ENCODE peak calls at places on chromosomes 3 and 15, in seven cellular contexts. J is transverse colon, B is K562, X is psoas muscle, L is dorsolateral prefrontal cortex, W is mammary epithelial cell, R is AG09309. A is an unnamed sample.

GRCh38 chr3:119601154-119601553 is 3.5 kb downstream of the PLA1A start:
- DNase-seq in J (no peak), B (no peak), X (no peak), L (no peak), W (no peak), R (no peak), A (no peak)

GRCh38 chr3:129618186-129618820 is 11.8 kb upstream of the PLXND1 start:
- DNase-seq in J (no peak), B (no peak), X (no peak), L (peak), W (no peak), R (no peak), A (no peak)

GRCh38 chr15:85289677-85290365 is 90.6 kb upstream of the AKAP13 start:
- DNase-seq in J (peak), B (no peak), X (peak), L (no peak), W (peak), R (peak), A (no peak)

GRCh38 chr3:184154909-184155643 is at the start of gene DVL3:
- DNase-seq in J (peak), B (peak), X (peak), L (peak), W (peak), R (no peak), A (no peak)

GRCh38 chr3:190130700-190131099 is 10.0 kb upstream of the P3H2 start:
- DNase-seq in J (no peak), B (no peak), X (no peak), L (no peak), W (no peak), R (no peak), A (no peak)

GRCh38 chr3:102206506-102207145 is 228.2 kb upstream of the ZPLD1 start:
- DNase-seq in J (peak), B (no peak), X (peak), L (no peak), W (peak), R (peak), A (no peak)

GRCh38 chr15:64151727-64152506 is at the start of gene SNX22:
- DNase-seq in J (peak), B (no peak), X (peak), L (no peak), W (no peak), R (no peak), A (no peak)

GRCh38 chr15:70186152-70186551 is 88.4 kb upstream of the TLE3 start:
- DNase-seq in J (no peak), B (no peak), X (no peak), L (no peak), W (no peak), R (no peak), A (no peak)

GRCh38 chr3:181402347-181402746 is 309.4 kb upstream of the SOX2 start:
- DNase-seq in J (peak), B (no peak), X (no peak), L (no peak), W (no peak), R (no peak), A (no peak)

GRCh38 chr15:74317820-74318375 is 49.5 kb downstream of the CYP11A1 start:
- DNase-seq in J (peak), B (no peak), X (peak), L (no peak), W (no peak), R (peak), A (peak)

GRCh38 chr3:125061170-125061569 is 5.4 kb upstream of the HEG1 start:
- DNase-seq in J (no peak), B (no peak), X (peak), L (no peak), W (no peak), R (no peak), A (no peak)

GRCh38 chr3:168545591-168545990 is 449.9 kb upstream of the GOLIM4 start:
- DNase-seq in J (no peak), B (no peak), X (no peak), L (no peak), W (no peak), R (no peak), A (no peak)

GRCh38 chr3:133869601-133870000 is 26.1 kb downstream of the RAB6B start:
- DNase-seq in J (no peak), B (no peak), X (no peak), L (no peak), W (no peak), R (no peak), A (no peak)

GRCh38 chr15:100520132-100520921 is 8.4 kb downstream of the CERS3 start:
- DNase-seq in J (no peak), B (no peak), X (no peak), L (no peak), W (no peak), R (no peak), A (no peak)

GRCh38 chr3:170142373-170142772 is 39.2 kb downstream of the PHC3 start:
- DNase-seq in J (no peak), B (no peak), X (no peak), L (no peak), W (no peak), R (no peak), A (no peak)

GRCh38 chr3:176526194-176526593 is 671.1 kb downstream of the TBL1XR1 start:
- DNase-seq in J (no peak), B (no peak), X (no peak), L (no peak), W (no peak), R (no peak), A (no peak)

GRCh38 chr3:105793040-105793439 is 75.8 kb downstream of the CBLB start:
- DNase-seq in J (no peak), B (no peak), X (no peak), L (no peak), W (no peak), R (no peak), A (no peak)

GRCh38 chr15:89218531-89218930 is 2.8 kb downstream of the RLBP1 start:
- DNase-seq in J (no peak), B (no peak), X (no peak), L (no peak), W (no peak), R (no peak), A (no peak)
- TF ChIP-seq CTCF in J (no peak), B (no peak), X (no peak), L (no peak), W (no peak), R (no peak), A (no peak)

GRCh38 chr3:115787818-115788217 is 164.5 kb downstream of the GAP43 start:
- DNase-seq in J (no peak), B (no peak), X (no peak), L (no peak), W (no peak), R (no peak), A (no peak)

GRCh38 chr3:115785782-115786181 is 162.5 kb downstream of the GAP43 start:
- DNase-seq in J (no peak), B (no peak), X (no peak), L (no peak), W (no peak), R (no peak), A (no peak)

GRCh38 chr3:115790759-115791158 is 167.4 kb downstream of the GAP43 start:
- DNase-seq in J (no peak), B (peak), X (no peak), L (no peak), W (peak), R (peak), A (peak)

GRCh38 chr3:115789480-115789879 is 166.2 kb downstream of the GAP43 start:
- DNase-seq in J (no peak), B (no peak), X (no peak), L (no peak), W (no peak), R (no peak), A (no peak)

DNA sequence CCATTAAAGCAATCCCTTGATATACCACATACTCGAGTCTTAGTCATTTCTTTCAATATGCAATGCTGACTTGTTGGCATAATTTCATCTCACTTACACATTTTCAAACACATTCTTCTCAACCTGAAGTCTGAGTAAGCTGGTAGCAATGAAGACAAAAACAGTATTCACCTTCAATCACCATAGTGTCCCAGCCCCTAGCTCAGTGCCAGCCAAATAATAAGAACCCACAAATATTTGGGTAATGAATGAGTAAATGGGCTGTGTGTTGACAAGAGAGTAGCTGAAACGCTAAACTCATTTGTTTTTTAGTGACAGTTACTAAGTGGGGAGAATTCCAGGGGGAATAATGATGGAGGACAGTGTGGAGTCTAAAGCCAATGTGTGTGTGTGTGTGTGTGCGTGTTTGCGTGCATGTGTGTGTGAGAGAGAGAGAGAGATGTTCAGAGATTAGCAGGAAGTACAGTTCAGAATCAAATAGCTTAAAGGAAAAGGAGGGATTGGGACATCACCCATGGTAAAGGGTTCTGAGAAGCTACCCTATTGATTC is 165.7 kb downstream of the GAP43 start:
- DNase-seq in J (no peak), B (no peak), X (no peak), L (no peak), W (peak), R (peak), A (peak)
- H3K4me3 ChIP-seq in J (no peak), B (no peak), X (no peak), L (no peak), W (no peak), R (no peak), A (no peak)

GRCh38 chr15:71596672-71597071 is 213.7 kb upstream of the NR2E3 start:
- DNase-seq in J (peak), B (no peak), X (peak), L (no peak), W (no peak), R (no peak), A (no peak)
- TF ChIP-seq CTCF in J (no peak), B (no peak), X (no peak), L (no peak), W (no peak), R (no peak), A (no peak)

GRCh38 chr15:50506121-50506520 is 40.3 kb downstream of the USP50 start:
- DNase-seq in J (no peak), B (no peak), X (no peak), L (no peak), W (no peak), R (no peak), A (no peak)
- H3K4me3 ChIP-seq in J (no peak), B (no peak), X (no peak), L (no peak), W (no peak), R (no peak), A (no peak)

GRCh38 chr3:126737527-126737926 is 33.5 kb downstream of the CHCHD6 start:
- DNase-seq in J (no peak), B (peak), X (no peak), L (no peak), W (no peak), R (no peak), A (no peak)
- TF ChIP-seq CTCF in J (no peak), B (peak), X (no peak), L (no peak), W (peak), R (peak), A (peak)

GRCh38 chr15:60720084-60720483 is 241.1 kb upstream of the ICE2 start:
- DNase-seq in J (no peak), B (peak), X (no peak), L (no peak), W (no peak), R (no peak), A (no peak)

GRCh38 chr15:60720493-60721231 is 241.7 kb upstream of the ICE2 start:
- DNase-seq in J (no peak), B (no peak), X (no peak), L (no peak), W (no peak), R (no peak), A (no peak)

GRCh38 chr15:60722328-60723112 is 243.6 kb upstream of the ICE2 start:
- DNase-seq in J (no peak), B (no peak), X (no peak), L (no peak), W (no peak), R (no peak), A (no peak)

GRCh38 chr15:60721706-60722105 is 242.8 kb upstream of the ICE2 start:
- DNase-seq in J (no peak), B (no peak), X (no peak), L (no peak), W (peak), R (no peak), A (peak)

GRCh38 chr15:60721232-60721576 is 242.3 kb upstream of the ICE2 start:
- DNase-seq in J (no peak), B (no peak), X (no peak), L (no peak), W (no peak), R (no peak), A (no peak)
- H3K4me3 ChIP-seq in J (no peak), B (no peak), X (no peak), L (no peak), W (no peak), R (no peak), A (no peak)

DNA sequence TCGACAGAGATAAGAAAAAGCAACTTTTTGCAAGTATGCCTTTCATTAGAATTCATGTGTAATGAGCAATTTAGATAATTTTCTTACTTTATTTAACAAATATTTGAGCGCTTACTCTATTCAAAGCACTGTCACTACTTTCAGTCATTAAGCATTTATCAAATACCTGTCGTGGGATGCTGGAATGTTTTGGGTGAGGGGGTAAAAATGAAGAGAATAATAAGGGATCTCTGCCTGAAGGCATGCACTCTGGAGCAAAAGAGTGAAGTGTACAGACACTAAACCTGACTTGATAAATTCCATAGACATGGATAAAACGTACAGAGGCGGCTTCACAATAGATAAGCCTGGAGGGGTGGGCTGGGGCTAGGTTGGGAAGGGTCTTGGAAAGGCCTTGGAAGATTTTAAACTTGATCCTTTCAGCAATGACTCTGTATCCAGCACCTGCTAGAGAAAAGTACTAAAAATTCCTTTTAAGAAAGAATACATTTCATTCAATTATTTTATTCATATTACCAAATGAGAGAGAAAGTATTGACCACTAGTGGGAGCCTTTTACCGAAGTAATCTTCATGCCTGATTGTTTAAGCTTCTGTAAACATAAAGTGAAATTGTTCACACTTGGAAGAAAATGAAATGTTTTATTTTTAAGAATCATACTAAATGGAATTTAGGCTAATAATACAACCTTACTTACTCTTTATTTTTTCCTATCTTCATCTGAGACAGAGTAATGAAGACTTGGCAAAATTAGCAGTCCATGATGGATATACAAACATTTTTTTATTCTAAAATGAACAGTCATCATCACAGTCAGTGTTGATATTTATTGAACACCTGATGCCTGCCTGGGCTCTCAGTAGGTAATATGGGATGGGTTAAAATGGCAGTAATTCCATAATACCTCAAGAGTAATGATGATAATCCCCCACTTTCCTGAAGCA is 113.2 kb downstream of the PPP2R3A start:
- DNase-seq in J (no peak), B (peak), X (no peak), L (no peak), W (no peak), R (no peak), A (no peak)
- TF ChIP-seq CTCF in J (peak), B (peak), X (peak), L (peak), W (peak), R (peak), A (peak)

GRCh38 chr15:59998256-59999063 is 5.7 kb upstream of the FOXB1 start:
- DNase-seq in J (no peak), B (no peak), X (no peak), L (no peak), W (no peak), R (no peak), A (no peak)
- H3K4me3 ChIP-seq in J (no peak), B (no peak), X (no peak), L (no peak), W (no peak), R (no peak), A (no peak)

A was measured in kidney epithelial cell.